ENCODE peak calls at places on chromosomes 7 and 10, in nine cellular contexts. G, B, W, Y, M, N, J, U and S are unnamed samples.

GRCh38 chr10:131735577-131735976 is 165.2 kb upstream of the PPP2R2D start:
- DNase-seq in G (no peak), B (no peak), W (peak), Y (no peak), M (no peak), N (no peak), J (no peak), U (no peak), S (no peak)

GRCh38 chr7:155766386-155766785 is 45.9 kb downstream of the SHH start:
- DNase-seq in G (no peak), B (no peak), W (no peak), Y (no peak), M (no peak), N (no peak), J (no peak), U (no peak), S (no peak)

GRCh38 chr7:25840209-25840792 is 311.7 kb upstream of the NFE2L3 start:
- DNase-seq in G (no peak), B (no peak), W (no peak), Y (no peak), M (no peak), N (no peak), J (no peak), U (no peak), S (peak)

GRCh38 chr10:44030681-44031080 is 354.2 kb downstream of the CXCL12 start:
- DNase-seq in G (peak), B (no peak), W (no peak), Y (no peak), M (no peak), N (no peak), J (no peak), U (no peak), S (peak)

GRCh38 chr10:98332623-98333269 is 64.8 kb upstream of the LOXL4 start:
- DNase-seq in G (no peak), B (no peak), W (no peak), Y (no peak), M (peak), N (no peak), J (no peak), U (no peak), S (no peak)

GRCh38 chr10:22475857-22476600 is 130.7 kb downstream of the SPAG6 start:
- DNase-seq in G (no peak), B (no peak), W (no peak), Y (no peak), M (no peak), N (no peak), J (no peak), U (no peak), S (peak)

GRCh38 chr10:51129946-51130554 is 55.8 kb downstream of the PRKG1 start:
- DNase-seq in G (no peak), B (no peak), W (no peak), Y (peak), M (no peak), N (no peak), J (no peak), U (no peak), S (no peak)

GRCh38 chr10:122267849-122268737 is 3.0 kb upstream of the BTBD16 start:
- DNase-seq in G (no peak), B (peak), W (no peak), Y (peak), M (peak), N (peak), J (peak), U (peak), S (peak)

GRCh38 chr7:158357898-158358821 is 229.5 kb downstream of the PTPRN2 start:
- DNase-seq in G (no peak), B (no peak), W (no peak), Y (no peak), M (peak), N (no peak), J (no peak), U (peak), S (no peak)

GRCh38 chr10:71219918-71220688 is 7.7 kb downstream of the UNC5B start:
- DNase-seq in G (no peak), B (no peak), W (peak), Y (no peak), M (peak), N (no peak), J (no peak), U (no peak), S (no peak)

GRCh38 chr10:133346413-133346812 is 760 bp upstream of the PRAP1 start:
- DNase-seq in G (no peak), B (no peak), W (no peak), Y (no peak), M (no peak), N (no peak), J (no peak), U (no peak), S (no peak)

GRCh38 chr10:34235164-34235832 is 579.8 kb downstream of the PARD3 start:
- DNase-seq in G (peak), B (no peak), W (no peak), Y (peak), M (no peak), N (no peak), J (no peak), U (no peak), S (no peak)

GRCh38 chr7:32785365-32785764 is 106.2 kb downstream of the KBTBD2 start:
- DNase-seq in G (no peak), B (no peak), W (no peak), Y (no peak), M (no peak), N (no peak), J (no peak), U (no peak), S (no peak)

GRCh38 chr10:130061760-130062159 is 48.9 kb downstream of the C10orf143 start:
- DNase-seq in G (no peak), B (no peak), W (no peak), Y (no peak), M (no peak), N (no peak), J (no peak), U (no peak), S (no peak)

GRCh38 chr7:30880941-30881340 is 30.7 kb upstream of the AQP1 start:
- DNase-seq in G (no peak), B (no peak), W (no peak), Y (no peak), M (no peak), N (no peak), J (no peak), U (no peak), S (no peak)

GRCh38 chr10:124153601-124153930 is 60.2 kb upstream of the CHST15 start:
- DNase-seq in G (no peak), B (no peak), W (no peak), Y (no peak), M (no peak), N (no peak), J (no peak), U (no peak), S (no peak)

GRCh38 chr10:124155781-124156401 is 62.5 kb upstream of the CHST15 start:
- DNase-seq in G (peak), B (peak), W (no peak), Y (no peak), M (peak), N (no peak), J (no peak), U (peak), S (peak)

GRCh38 chr10:124158592-124158991 is 65.2 kb upstream of the CHST15 start:
- DNase-seq in G (no peak), B (no peak), W (no peak), Y (no peak), M (no peak), N (no peak), J (no peak), U (no peak), S (no peak)

GRCh38 chr10:124157286-124157685 is 63.9 kb upstream of the CHST15 start:
- DNase-seq in G (peak), B (no peak), W (no peak), Y (no peak), M (peak), N (no peak), J (no peak), U (no peak), S (no peak)

GRCh38 chr10:124156524-124157225 is 63.3 kb upstream of the CHST15 start:
- DNase-seq in G (no peak), B (peak), W (no peak), Y (no peak), M (peak), N (no peak), J (no peak), U (no peak), S (peak)
- H3K27ac ChIP-seq in G (peak), B (no peak), W (peak), Y (no peak), M (peak), N (peak), J (no peak), U (peak), S (no peak)

GRCh38 chr10:125084191-125085186 is 75.9 kb downstream of the CTBP2 start:
- DNase-seq in G (peak), B (peak), W (peak), Y (peak), M (peak), N (no peak), J (no peak), U (peak), S (peak)
- TF ChIP-seq CTCF in G (peak), B (peak), W (peak), Y (no peak), M (no peak), N (no peak), J (no peak), U (no peak), S (peak)

GRCh38 chr10:100996678-100997363 is 2.8 kb upstream of the LZTS2 start:
- DNase-seq in G (no peak), B (no peak), W (peak), Y (peak), M (peak), N (no peak), J (peak), U (peak), S (no peak)
- H3K27ac ChIP-seq in G (no peak), B (peak), W (peak), Y (peak), M (peak), N (peak), J (peak), U (peak), S (peak)

GRCh38 chr10:117710181-117710798 is 167.7 kb downstream of the EMX2 start:
- DNase-seq in G (no peak), B (no peak), W (no peak), Y (no peak), M (no peak), N (no peak), J (no peak), U (no peak), S (no peak)
- TF ChIP-seq CTCF in G (no peak), B (no peak), W (no peak), Y (no peak), M (no peak), N (no peak), J (no peak), U (no peak), S (no peak)

GRCh38 chr7:129909669-129910068 is 43.1 kb downstream of the UBE2H start:
- DNase-seq in G (no peak), B (no peak), W (no peak), Y (no peak), M (no peak), N (no peak), J (no peak), U (no peak), S (no peak)

GRCh38 chr7:129906700-129907099 is 46.1 kb downstream of the UBE2H start:
- DNase-seq in G (peak), B (no peak), W (no peak), Y (no peak), M (no peak), N (no peak), J (no peak), U (no peak), S (no peak)

GRCh38 chr7:129908181-129908580 is 44.6 kb downstream of the UBE2H start:
- DNase-seq in G (peak), B (no peak), W (no peak), Y (no peak), M (no peak), N (no peak), J (no peak), U (no peak), S (peak)

GRCh38 chr7:129903935-129904334 is 48.8 kb downstream of the UBE2H start:
- DNase-seq in G (no peak), B (no peak), W (no peak), Y (no peak), M (no peak), N (no peak), J (no peak), U (no peak), S (no peak)

DNA sequence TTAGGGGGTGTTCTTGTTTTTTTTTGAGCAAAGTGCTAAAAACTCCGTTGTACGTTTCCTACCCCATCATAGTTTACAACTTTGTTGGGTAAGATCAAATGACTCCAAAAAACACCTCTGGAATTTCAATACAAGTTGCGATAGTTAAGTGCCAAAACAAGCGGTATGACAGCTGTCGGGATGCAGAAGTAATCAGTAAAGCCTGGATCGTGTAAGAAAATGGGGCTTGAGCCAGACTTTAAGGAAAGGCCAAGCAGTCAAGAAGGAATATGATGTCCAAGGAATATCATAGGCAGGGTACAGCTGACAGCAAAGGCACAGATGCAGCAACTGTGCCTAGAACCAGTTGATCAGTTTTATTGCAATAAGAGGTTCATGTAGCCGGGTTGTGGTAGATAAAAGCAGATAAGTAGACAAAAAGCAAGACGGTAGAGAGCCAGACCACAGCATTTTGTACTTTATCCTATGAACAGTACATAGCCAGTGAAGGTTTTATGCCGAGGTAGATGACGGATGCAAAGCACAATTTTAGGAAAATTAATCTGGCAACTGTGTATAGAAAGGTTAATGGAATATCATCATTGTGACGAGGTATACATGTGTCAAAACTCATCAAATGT is 45.5 kb downstream of the UBE2H start:
- DNase-seq in G (no peak), B (no peak), W (no peak), Y (no peak), M (no peak), N (no peak), J (no peak), U (no peak), S (peak)
- H3K27ac ChIP-seq in G (peak), B (no peak), W (no peak), Y (no peak), M (peak), N (no peak), J (peak), U (peak), S (peak)

GRCh38 chr10:5071411-5072198 is 22.6 kb upstream of the AKR1C3 start:
- DNase-seq in G (peak), B (peak), W (no peak), Y (peak), M (no peak), N (no peak), J (no peak), U (peak), S (peak)

GRCh38 chr10:5076615-5077014 is 17.6 kb upstream of the AKR1C3 start:
- DNase-seq in G (peak), B (no peak), W (no peak), Y (no peak), M (no peak), N (no peak), J (no peak), U (no peak), S (no peak)

GRCh38 chr10:5068274-5069017 is 25.8 kb upstream of the AKR1C3 start:
- DNase-seq in G (no peak), B (no peak), W (no peak), Y (no peak), M (no peak), N (no peak), J (no peak), U (no peak), S (no peak)

GRCh38 chr10:5073659-5074058 is 20.6 kb upstream of the AKR1C3 start:
- DNase-seq in G (no peak), B (no peak), W (no peak), Y (no peak), M (no peak), N (no peak), J (no peak), U (no peak), S (no peak)

DNA sequence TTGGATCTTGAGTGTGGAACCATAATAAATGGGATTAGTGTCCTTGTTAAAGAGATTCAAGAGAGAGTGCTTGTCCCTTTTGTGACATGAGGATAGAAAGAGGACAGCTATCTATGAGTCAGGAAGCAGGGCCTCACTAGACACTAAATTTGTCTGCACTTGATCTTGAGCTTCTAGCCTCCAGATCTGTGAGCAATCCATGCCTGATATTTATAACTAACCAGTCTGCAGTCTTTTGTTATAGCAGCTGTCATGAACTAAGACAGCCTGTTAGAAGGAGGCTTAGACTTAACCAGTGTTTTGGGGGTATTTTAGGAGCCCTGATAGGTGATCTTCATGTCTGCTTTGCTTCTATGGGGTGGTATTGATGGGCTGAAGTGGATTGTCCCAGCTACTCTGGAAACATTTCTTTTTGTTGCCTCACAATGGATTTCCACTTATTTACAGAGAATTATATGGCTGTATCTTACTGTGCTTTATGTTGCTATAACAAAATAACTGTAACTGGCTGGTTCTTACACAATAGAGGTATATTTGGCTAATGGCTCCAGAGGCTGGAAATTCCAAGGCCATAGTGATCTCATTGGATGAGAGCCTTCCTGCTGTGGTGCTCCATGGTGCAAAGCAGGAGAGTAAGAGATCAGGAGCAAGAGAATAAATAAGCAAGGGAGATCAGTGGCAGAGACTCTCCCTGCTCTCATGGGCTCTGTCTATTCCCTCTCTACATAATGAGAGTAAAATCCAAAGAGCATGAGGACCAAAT is 23.4 kb upstream of the AKR1C3 start:
- DNase-seq in G (peak), B (peak), W (no peak), Y (no peak), M (no peak), N (no peak), J (no peak), U (peak), S (no peak)
- TF ChIP-seq CTCF in G (no peak), B (no peak), W (no peak), Y (no peak), M (no peak), N (no peak), J (no peak), U (no peak), S (no peak)

DNA sequence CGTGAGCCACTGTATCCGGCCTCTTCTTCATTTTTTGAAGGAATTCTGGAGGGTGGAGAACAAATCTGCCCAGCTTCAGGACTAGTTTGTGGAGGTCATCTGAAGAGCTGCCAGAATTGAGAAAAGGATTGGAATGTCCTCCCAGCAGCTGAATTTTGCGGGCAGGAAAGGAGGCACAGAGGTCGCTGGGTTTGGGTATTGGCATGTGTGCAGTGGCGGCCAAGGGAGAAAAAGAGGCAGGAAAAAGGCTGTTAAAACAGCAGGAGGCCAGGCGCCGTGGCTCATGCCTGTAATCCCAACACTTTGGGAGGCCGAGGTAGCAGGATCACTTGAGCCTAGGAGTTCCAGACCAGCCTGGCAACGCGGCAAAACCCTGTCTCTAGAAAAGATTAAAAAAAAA is 80.4 kb downstream of the HIP1 start:
- DNase-seq in G (no peak), B (no peak), W (no peak), Y (no peak), M (peak), N (no peak), J (no peak), U (no peak), S (no peak)
- H3K27ac ChIP-seq in G (no peak), B (no peak), W (peak), Y (no peak), M (peak), N (peak), J (no peak), U (no peak), S (no peak)

GRCh38 chr7:20159226-20159747 is 57.9 kb downstream of the MACC1 start:
- DNase-seq in G (no peak), B (no peak), W (no peak), Y (no peak), M (no peak), N (no peak), J (no peak), U (no peak), S (no peak)

GRCh38 chr7:20157456-20157855 is 59.7 kb downstream of the MACC1 start:
- DNase-seq in G (no peak), B (no peak), W (no peak), Y (no peak), M (no peak), N (no peak), J (no peak), U (no peak), S (no peak)

GRCh38 chr7:20153999-20154398 is 63.2 kb downstream of the MACC1 start:
- DNase-seq in G (no peak), B (no peak), W (no peak), Y (no peak), M (no peak), N (no peak), J (no peak), U (no peak), S (no peak)

GRCh38 chr7:20153567-20153966 is 63.6 kb downstream of the MACC1 start:
- DNase-seq in G (no peak), B (no peak), W (no peak), Y (no peak), M (no peak), N (no peak), J (no peak), U (no peak), S (no peak)

DNA sequence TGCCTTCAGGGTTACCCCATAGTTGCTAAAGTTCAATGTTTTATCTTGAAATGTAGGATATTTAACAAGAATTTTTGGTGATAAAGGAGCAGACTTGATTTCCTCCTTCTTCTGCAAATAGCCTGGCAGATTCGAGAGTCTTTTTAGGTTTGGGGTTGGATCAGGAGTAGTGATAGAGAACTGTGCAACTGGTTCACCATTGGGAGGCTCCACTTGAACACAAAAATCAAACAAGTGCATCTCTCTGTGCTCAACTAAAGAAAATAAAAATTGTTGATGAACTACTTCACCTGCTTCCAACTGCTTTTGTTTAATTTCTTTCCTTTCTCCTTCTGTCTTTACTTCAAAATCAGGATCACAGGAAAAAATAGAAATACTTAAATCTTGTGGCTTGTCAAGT is 58.5 kb downstream of the MACC1 start:
- DNase-seq in G (no peak), B (no peak), W (no peak), Y (no peak), M (no peak), N (no peak), J (no peak), U (no peak), S (no peak)
- TF ChIP-seq CTCF in G (peak), B (peak), W (peak), Y (no peak), M (no peak), N (peak), J (no peak), U (peak), S (peak)

DNA sequence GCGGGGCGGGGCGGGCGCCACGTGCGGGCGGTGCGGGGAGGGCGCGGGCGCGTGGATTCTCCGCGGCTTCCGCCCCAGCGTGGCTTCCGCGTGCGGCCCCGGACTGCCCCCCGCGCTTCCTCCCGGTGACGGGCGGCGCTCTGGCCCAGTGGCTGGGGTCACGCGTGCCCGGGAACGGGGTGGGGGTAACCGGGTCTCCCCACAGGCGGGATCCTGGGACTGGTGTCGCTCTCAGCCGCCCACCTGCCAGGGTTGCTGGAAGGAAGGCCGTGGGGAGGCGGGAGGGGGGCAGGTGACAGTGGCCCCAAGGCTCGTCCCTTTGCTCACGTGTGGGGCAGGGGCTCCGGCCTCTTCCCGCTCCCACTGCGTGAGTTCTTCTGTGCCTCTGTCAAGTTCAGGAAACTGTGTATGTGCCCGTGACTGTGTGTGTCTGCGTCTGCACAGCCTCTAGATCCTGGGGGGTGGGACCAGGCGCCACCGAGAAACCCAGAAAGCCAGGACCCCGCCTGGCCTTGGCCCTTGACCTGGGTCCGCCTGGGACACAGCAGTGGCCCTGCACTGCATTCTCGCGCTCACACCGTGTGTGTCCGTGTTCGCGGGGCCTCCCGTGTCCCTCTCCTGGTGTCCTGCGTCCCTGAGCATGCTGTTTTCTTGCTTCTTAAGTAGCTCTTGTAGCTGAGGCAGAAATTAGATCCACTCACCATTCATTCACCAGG is 919 bp downstream of the MAFK start:
- DNase-seq in G (no peak), B (peak), W (no peak), Y (peak), M (peak), N (no peak), J (peak), U (peak), S (no peak)
- H3K27ac ChIP-seq in G (peak), B (peak), W (peak), Y (peak), M (peak), N (peak), J (peak), U (peak), S (no peak)